ENCODE peak calls at places on chromosomes 16 and 17, in eight cellular contexts. F is T-helper 1 cell; R is A549; G is activated CD4-positive, alpha-beta T cell treated with anti-CD3 and anti-CD28 coated beads for 24 hours; L is H54; N is NCI-H1930; D is pulmonary artery endothelial cell; V is naive thymus-derived CD4-positive, alpha-beta T cell. T is an unnamed sample.

GRCh38 chr16:11322823-11323222 is 22.4 kb upstream of the RMI2 start:
- DNase-seq in F (no peak), D (no peak), R (no peak), G (no peak), N (no peak), L (no peak), V (no peak), T (no peak)

GRCh38 chr17:79829004-79829403 is 10.2 kb downstream of the CBX4 start:
- DNase-seq in V (no peak), L (no peak), R (no peak), G (no peak), N (no peak), D (no peak), F (no peak), T (no peak)

GRCh38 chr17:41895617-41896016 is 23.1 kb downstream of the ACLY start:
- DNase-seq in R (no peak), L (no peak), D (no peak), N (no peak), G (no peak), F (no peak), V (no peak), T (no peak)

GRCh38 chr16:79970551-79971236 is 370.2 kb upstream of the MAF start:
- DNase-seq in L (no peak), V (no peak), F (no peak), R (peak), N (no peak), G (no peak), D (no peak), T (no peak)

GRCh38 chr16:75315907-75316306 is 64.5 kb upstream of the BCAR1 start:
- DNase-seq in G (no peak), F (no peak), L (no peak), R (no peak), D (no peak), V (no peak), N (no peak), T (no peak)

GRCh38 chr17:8925141-8925540 is 40.4 kb downstream of the PIK3R5 start:
- DNase-seq in V (no peak), F (no peak), L (no peak), G (no peak), N (no peak), R (no peak), D (no peak), T (no peak)

GRCh38 chr17:20116683-20117309 is 107.6 kb downstream of the SPECC1 start:
- DNase-seq in F (peak), R (peak), V (peak), L (no peak), G (peak), D (no peak), N (peak), T (no peak)

GRCh38 chr17:39678340-39679116 is 9.3 kb downstream of the PGAP3 start:
- DNase-seq in R (no peak), L (no peak), N (no peak), F (no peak), G (no peak), D (no peak), V (no peak), T (no peak)

GRCh38 chr17:77286641-77287431 is 146.1 kb downstream of the SEC14L1 start:
- DNase-seq in R (peak), D (peak), L (peak), N (no peak), V (no peak), F (no peak), G (no peak), T (peak)

GRCh38 chr17:37643829-37644228 is 583 bp upstream of the DDX52 start:
- DNase-seq in G (no peak), V (no peak), R (peak), L (no peak), N (no peak), D (no peak), F (no peak), T (no peak)

GRCh38 chr17:70995997-70996396 is 826.7 kb downstream of the KCNJ2 start:
- DNase-seq in G (no peak), D (no peak), F (no peak), V (no peak), R (no peak), L (no peak), N (no peak), T (no peak)

GRCh38 chr17:64019486-64020067 is 856 bp downstream of the ICAM2 start:
- DNase-seq in G (no peak), V (no peak), F (no peak), R (no peak), L (no peak), N (no peak), D (no peak), T (no peak)

GRCh38 chr17:8904686-8905085 is 37.2 kb upstream of the PIK3R6 start:
- DNase-seq in F (no peak), R (no peak), L (no peak), V (no peak), N (no peak), G (no peak), D (no peak), T (no peak)

GRCh38 chr17:51507444-51507843 is 247.1 kb downstream of the UTP18 start:
- DNase-seq in V (no peak), L (no peak), R (no peak), D (no peak), G (no peak), N (no peak), F (no peak), T (peak)

GRCh38 chr17:81831563-81831956 is 1.5 kb downstream of the MCRIP1 start:
- DNase-seq in R (no peak), D (no peak), L (no peak), F (no peak), N (no peak), V (no peak), G (no peak), T (no peak)

GRCh38 chr16:16014329-16015224 is 65.2 kb downstream of the ABCC1 start:
- DNase-seq in D (no peak), L (no peak), G (no peak), N (no peak), V (no peak), F (no peak), R (peak), T (no peak)

GRCh38 chr17:64378890-64379354 is 11.7 kb downstream of the PECAM1 start:
- DNase-seq in L (no peak), V (no peak), F (no peak), G (no peak), D (no peak), R (no peak), N (no peak), T (no peak)

GRCh38 chr17:73411330-73411747 is 99.5 kb upstream of the CDC42EP4 start:
- DNase-seq in N (no peak), D (no peak), L (no peak), R (no peak), F (no peak), G (no peak), V (no peak), T (no peak)

GRCh38 chr16:65744401-65744800 is 622.1 kb upstream of the CDH5 start:
- DNase-seq in G (no peak), R (no peak), V (no peak), N (no peak), D (no peak), F (no peak), L (no peak), T (no peak)

GRCh38 chr17:55588858-55589257 is 77.6 kb upstream of the SMIM36 start:
- DNase-seq in G (no peak), F (no peak), V (no peak), D (no peak), R (no peak), L (no peak), N (no peak), T (no peak)

GRCh38 chr16:56930516-56931252 is 1.3 kb upstream of the HERPUD1 start:
- DNase-seq in N (no peak), V (no peak), D (no peak), G (no peak), R (no peak), F (no peak), L (no peak), T (no peak)

GRCh38 chr17:17028878-17029535 is 13.2 kb upstream of the MPRIP start:
- DNase-seq in F (no peak), R (peak), L (no peak), V (no peak), N (no peak), G (no peak), D (no peak), T (no peak)

GRCh38 chr17:37485938-37486570 is 3.6 kb upstream of the DUSP14 start:
- DNase-seq in D (no peak), N (no peak), L (no peak), R (no peak), G (no peak), F (no peak), V (no peak), T (no peak)

GRCh38 chr16:70466812-70467090 is 12.4 kb downstream of the FCSK start:
- DNase-seq in D (no peak), N (no peak), G (no peak), R (no peak), V (no peak), F (no peak), L (no peak), T (no peak)

GRCh38 chr17:17919169-17920107 is 52.8 kb downstream of the TOM1L2 start:
- DNase-seq in R (peak), L (peak), G (peak), D (no peak), V (peak), F (peak), N (peak), T (no peak)

GRCh38 chr17:33640629-33641028 is 347.5 kb upstream of the ASIC2 start:
- DNase-seq in D (no peak), F (no peak), L (no peak), N (no peak), R (no peak), G (no peak), V (no peak), T (no peak)

GRCh38 chr17:56121661-56122060 is 31.6 kb upstream of the ANKFN1 start:
- DNase-seq in N (no peak), V (no peak), G (no peak), D (no peak), R (no peak), F (no peak), L (no peak), T (no peak)

GRCh38 chr16:84726670-84727467 is 27.1 kb downstream of the USP10 start:
- DNase-seq in V (no peak), L (no peak), N (no peak), R (no peak), F (no peak), G (no peak), D (no peak), T (no peak)

GRCh38 chr16:87957296-87958069 is 6.2 kb downstream of the BANP start:
- DNase-seq in R (no peak), D (no peak), N (no peak), G (no peak), L (no peak), F (no peak), V (no peak), T (no peak)

GRCh38 chr17:46764709-46765401 is 53.6 kb downstream of the WNT3 start:
- DNase-seq in D (peak), L (peak), N (no peak), V (no peak), R (no peak), F (no peak), G (no peak), T (no peak)

GRCh38 chr17:47703191-47703591 is 9.2 kb downstream of the TBKBP1 start:
- DNase-seq in G (peak), N (no peak), R (no peak), D (no peak), V (peak), F (peak), L (no peak), T (no peak)

GRCh38 chr16:11141409-11142260 is 114.4 kb downstream of the SOCS1 start:
- DNase-seq in F (no peak), V (no peak), D (no peak), L (no peak), R (no peak), N (no peak), G (no peak), T (no peak)

GRCh38 chr17:68509151-68510057 is 2.8 kb upstream of the PRKAR1A start:
- DNase-seq in R (no peak), G (no peak), N (no peak), D (no peak), L (no peak), V (no peak), F (no peak), T (no peak)